ENCODE peak calls at places on chromosome 4, in ten cellular contexts. U, J, V, G, X, T, R, N, I and P are unnamed samples.

GRCh38 chr4:5024673-5025072 is 5.4 kb upstream of the CYTL1 start:
- DNase-seq in U (no peak), R (no peak), I (no peak), X (no peak), V (no peak), T (no peak), N (no peak), J (no peak), G (no peak), P (no peak)

GRCh38 chr4:140176735-140177134 is 22.8 kb upstream of the MAML3 start:
- DNase-seq in I (no peak), R (no peak), G (no peak), T (no peak), V (no peak), J (peak; percentile 58), U (no peak), N (no peak), X (no peak), P (no peak)

GRCh38 chr4:65202473-65203264 is 467.6 kb downstream of the EPHA5 start:
- DNase-seq in I (no peak), X (no peak), N (no peak), T (no peak), J (no peak), U (no peak), V (no peak), R (no peak), G (no peak), P (no peak)

GRCh38 chr4:84971319-84971932 is 4.9 kb upstream of the WDFY3 start:
- DNase-seq in R (peak; percentile 21), U (no peak), G (no peak), V (peak; percentile 62), X (no peak), I (no peak), J (peak; percentile 77), N (no peak), T (no peak), P (no peak)

GRCh38 chr4:72679666-72680065 is 110.6 kb upstream of the ADAMTS3 start:
- DNase-seq in I (no peak), X (no peak), U (no peak), R (no peak), T (no peak), N (no peak), J (no peak), V (no peak), G (no peak), P (no peak)

GRCh38 chr4:31458813-31459212 is 738.6 kb downstream of the PCDH7 start:
- DNase-seq in U (no peak), I (no peak), G (no peak), T (no peak), X (peak; percentile 70), R (no peak), J (peak; percentile 64), N (no peak), V (peak; percentile 10), P (no peak)

GRCh38 chr4:54495091-54495490 is 162.7 kb upstream of the KIT start:
- DNase-seq in V (peak; percentile 18), T (no peak), I (no peak), N (no peak), U (no peak), G (no peak), R (no peak), J (no peak), X (no peak), P (no peak)

GRCh38 chr4:7206856-7207567 is 14.7 kb downstream of the SORCS2 start:
- DNase-seq in T (peak; percentile 64), V (peak; percentile 34), J (peak; percentile 81), N (peak; percentile 64), X (peak; percentile 25), G (no peak), U (peak; percentile 49), I (no peak), R (peak; percentile 94), P (peak; percentile 58)

GRCh38 chr4:48635310-48635709 is 144.8 kb downstream of the FRYL start:
- DNase-seq in J (peak; percentile 46), V (peak; percentile 37), U (no peak), G (no peak), I (no peak), N (no peak), X (no peak), R (no peak), T (no peak), P (no peak)